ENCODE peak calls at places on chromosomes 5 and 9, in six cellular contexts. O is PC-3, P is coronary artery, F is right cardiac atrium, H is ovary, V is A549. W is an unnamed sample.

GRCh38 chr5:407801-408268 is 35.1 kb upstream of the EXOC3 start:
- DNase-seq in P (no peak), V (no peak), H (no peak), F (no peak), O (peak; percentile 43), W (no peak)

GRCh38 chr5:155726267-155726666 is 600.7 kb upstream of the SGCD start:
- DNase-seq in P (no peak), V (no peak), F (peak; percentile 23), H (no peak), O (no peak), W (no peak)

GRCh38 chr9:69027355-69028097 is 8.0 kb upstream of the FXN start:
- DNase-seq in F (no peak), P (no peak), H (no peak), O (peak; percentile 57), V (peak; percentile 47), W (no peak)

GRCh38 chr9:105419981-105420597 is 27.7 kb upstream of the FSD1L start:
- DNase-seq in V (no peak), O (no peak), P (no peak), H (no peak), F (no peak), W (no peak)

GRCh38 chr9:95459218-95459617 is 57.6 kb downstream of the PTCH1 start:
- DNase-seq in F (no peak), O (no peak), H (no peak), P (no peak), V (no peak), W (no peak)

GRCh38 chr5:2168601-2169416 is 286.1 kb upstream of the IRX4 start:
- DNase-seq in F (no peak), O (no peak), H (no peak), P (no peak), V (no peak), W (no peak)

GRCh38 chr9:124394167-124394566 is 21.1 kb downstream of the PSMB7 start:
- DNase-seq in V (no peak), O (no peak), H (no peak), P (no peak), F (no peak), W (no peak)

GRCh38 chr5:38532165-38532669 is 24.2 kb downstream of the LIFR start:
- DNase-seq in H (no peak), P (no peak), O (no peak), F (no peak), V (no peak), W (no peak)

GRCh38 chr5:132011561-132012384 is at the start of gene ACSL6:
- DNase-seq in O (no peak), P (peak; percentile 67), F (peak; percentile 28), H (no peak), V (peak; percentile 35), W (peak; percentile 59)

GRCh38 chr9:128927731-128928411 is 7.1 kb downstream of the PHYHD1 start:
- DNase-seq in F (no peak), P (no peak), O (peak; percentile 62), V (peak; percentile 83), H (peak; percentile 62), W (no peak)

GRCh38 chr5:174177976-174178600 is 132.6 kb downstream of the NSG2 start:
- DNase-seq in H (no peak), P (no peak), O (no peak), V (no peak), F (no peak), W (no peak)

GRCh38 chr5:178502401-178503100 is 87.6 kb downstream of the COL23A1 start:
- DNase-seq in P (no peak), F (no peak), H (no peak), V (no peak), O (peak; percentile 33), W (no peak)

GRCh38 chr9:108809269-108809668 is 46.5 kb downstream of the ACTL7B start:
- DNase-seq in O (no peak), P (no peak), H (no peak), F (no peak), V (no peak), W (no peak)

GRCh38 chr9:98380065-98380681 is 124.7 kb upstream of the TBC1D2 start:
- DNase-seq in F (no peak), P (no peak), H (no peak), O (peak; percentile 11), V (no peak), W (peak; percentile 59)

DNA sequence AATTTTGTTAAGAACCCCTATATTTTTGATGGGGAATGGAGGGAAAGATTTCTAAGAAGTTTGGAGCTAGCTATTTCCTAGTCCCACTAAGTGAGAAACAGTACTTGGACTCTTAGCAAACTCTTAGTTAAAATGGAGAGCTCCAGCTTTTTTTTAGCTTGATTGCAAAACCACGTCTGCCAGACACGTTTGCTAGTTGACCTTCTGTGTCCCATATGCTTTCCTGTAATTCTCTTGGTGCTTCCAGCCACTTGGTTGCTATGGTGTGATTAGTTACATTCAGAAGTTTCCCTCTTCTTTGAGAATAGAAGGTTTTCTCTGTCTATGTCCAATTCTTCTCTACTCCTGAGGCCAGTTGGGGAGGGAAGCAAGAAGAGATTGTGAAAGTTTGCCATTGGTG is 417.0 kb upstream of the TLE4 start:
- DNase-seq in V (no peak), H (no peak), F (no peak), P (no peak), O (no peak), W (no peak)
- H3K27ac ChIP-seq in V (no peak overlapping the region), H (no peak overlapping the region), F (no peak overlapping the region), P (no peak overlapping the region), O (no peak overlapping the region), W (no peak overlapping the region)

GRCh38 chr5:31106742-31107546 is 86.5 kb upstream of the CDH6 start:
- DNase-seq in V (no peak), H (no peak), P (no peak), O (peak; percentile 69), F (no peak), W (no peak)
- H3K27ac ChIP-seq in V (no peak overlapping the region), H (no peak overlapping the region), P (no peak overlapping the region), O (peak overlapping the region; percentile 44), F (no peak overlapping the region), W (no peak overlapping the region)

DNA sequence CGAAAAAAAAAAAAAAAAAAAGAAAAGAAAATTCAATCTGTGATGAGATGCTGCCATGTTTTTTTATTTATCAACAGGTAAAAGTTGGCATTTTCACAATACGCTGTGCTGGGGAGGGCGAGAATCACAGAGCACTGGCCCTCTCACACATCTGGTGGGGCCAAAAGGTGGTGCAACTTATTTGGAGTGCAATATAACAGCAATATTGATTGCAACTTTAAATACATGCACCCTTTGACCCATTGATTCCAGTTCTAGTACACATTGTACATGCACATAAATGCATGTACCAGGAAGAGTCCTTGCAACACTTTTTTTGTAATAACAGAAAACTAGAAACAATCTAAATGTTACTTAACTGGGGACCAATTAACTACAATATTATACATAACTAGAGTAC is 159.1 kb downstream of the DAB2IP start:
- DNase-seq in H (no peak), P (no peak), F (no peak), O (no peak), V (no peak), W (no peak)
- H3K27ac ChIP-seq in H (no peak overlapping the region), P (no peak overlapping the region), F (no peak overlapping the region), O (no peak overlapping the region), V (no peak overlapping the region), W (no peak overlapping the region)

DNA sequence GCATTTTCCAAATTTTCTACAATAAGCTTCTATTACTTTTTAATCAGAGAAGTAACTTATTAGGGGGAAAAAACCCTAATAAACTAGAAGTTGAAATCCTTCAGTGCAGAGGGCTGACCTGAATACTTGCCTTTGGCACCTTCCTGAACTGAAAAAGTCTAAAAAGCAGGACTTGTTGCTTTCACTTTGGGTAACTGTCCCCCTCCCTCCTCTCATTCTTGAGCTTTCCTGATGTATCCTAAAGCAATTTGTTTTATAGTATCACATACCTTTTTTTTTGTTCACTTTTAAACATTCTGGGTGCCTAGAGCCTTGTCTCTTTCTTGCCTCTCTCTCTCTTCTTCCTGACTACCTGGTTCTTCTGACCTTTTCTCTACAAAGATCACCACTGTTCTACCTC is 64.0 kb upstream of the ERBIN start:
- DNase-seq in H (no peak), O (peak; percentile 17), V (no peak), P (no peak), F (no peak), W (no peak)
- H3K27ac ChIP-seq in H (no peak overlapping the region), O (peak overlapping the region; percentile 97), V (peak overlapping the region; percentile 72), P (no peak overlapping the region), F (no peak overlapping the region), W (peak overlapping the region; percentile 97)

DNA sequence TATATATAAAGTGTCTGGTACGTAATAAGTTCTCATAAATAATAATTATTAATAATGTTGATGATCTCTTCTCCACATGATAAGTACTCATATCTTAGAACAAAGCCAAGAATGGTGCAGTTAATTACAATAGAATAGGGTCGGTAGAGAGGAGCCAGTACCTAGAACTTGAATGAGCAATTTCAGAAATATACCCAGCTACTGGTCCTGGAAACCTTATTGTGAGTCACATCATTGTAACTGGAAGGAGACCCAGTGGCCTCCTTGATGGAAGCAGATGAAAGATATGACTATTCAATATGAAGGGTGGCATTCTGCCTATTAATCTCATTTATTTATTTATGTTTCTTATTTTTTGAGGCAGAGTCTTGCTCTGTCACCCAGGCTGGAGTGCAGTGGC is 37.7 kb upstream of the SHOC1 start:
- DNase-seq in P (no peak), V (no peak), H (no peak), F (no peak), O (no peak), W (no peak)
- H3K27ac ChIP-seq in P (no peak overlapping the region), V (no peak overlapping the region), H (no peak overlapping the region), F (no peak overlapping the region), O (no peak overlapping the region), W (peak overlapping the region; percentile 25)

GRCh38 chr9:115983366-115983765 is 170.2 kb upstream of the PAPPA start:
- DNase-seq in P (no peak), V (no peak), O (no peak), F (no peak), H (no peak), W (no peak)

GRCh38 chr9:115989816-115990215 is 163.8 kb upstream of the PAPPA start:
- DNase-seq in O (no peak), V (no peak), F (no peak), P (no peak), H (no peak), W (no peak)

GRCh38 chr9:115988701-115989100 is 164.9 kb upstream of the PAPPA start:
- DNase-seq in O (no peak), V (no peak), F (no peak), H (no peak), P (no peak), W (no peak)

GRCh38 chr9:115986508-115986907 is 167.1 kb upstream of the PAPPA start:
- DNase-seq in H (no peak), P (no peak), V (no peak), O (no peak), F (no peak), W (no peak)

DNA sequence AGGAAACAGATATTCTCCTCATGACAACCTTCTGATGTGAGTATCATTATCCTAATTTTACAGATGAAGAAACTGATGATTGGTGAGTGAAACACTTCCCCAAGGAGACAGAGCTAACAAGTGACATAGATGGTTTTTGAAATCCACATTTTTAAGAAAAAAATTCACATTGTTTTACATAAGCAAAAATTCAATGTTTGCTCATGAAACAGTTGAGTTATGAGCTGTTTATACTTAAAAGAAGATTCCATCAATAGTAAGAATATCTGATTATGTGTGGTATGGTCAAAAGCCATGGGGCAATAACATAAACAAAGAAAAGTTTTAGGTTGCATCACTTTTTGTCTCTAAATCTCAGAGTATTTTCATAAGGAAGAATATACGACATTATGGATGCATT is 167.9 kb upstream of the PAPPA start:
- DNase-seq in V (no peak), F (no peak), H (no peak), O (no peak), P (no peak), W (no peak)
- H3K27ac ChIP-seq in V (no peak overlapping the region), F (no peak overlapping the region), H (no peak overlapping the region), O (no peak overlapping the region), P (no peak overlapping the region), W (no peak overlapping the region)

W was measured in RWPE2.